ENCODE peak calls at places on chromosome 14, in ten cellular contexts. J is activated T-cell treated with anti-CD3 and anti-CD28 coated beads, Interleukin-2, amount 50 U/mL, for 72 hours; E is GM10248; Q is RPMI8226; C is choroid plexus epithelial cell; I is DMS53; B is HT-29; X is GM18507; O is memory B cell; A is tibial artery. U is an unnamed sample.

GRCh38 chr14:99966436-99966835 is 98.8 kb upstream of the EVL start:
- DNase-seq in J (no peak), E (no peak), Q (no peak), C (no peak), I (no peak), B (no peak), X (no peak), O (no peak), A (no peak), U (no peak)

GRCh38 chr14:85142982-85143381 is 387.0 kb upstream of the FLRT2 start:
- DNase-seq in J (no peak), E (no peak), Q (no peak), C (peak), I (no peak), B (no peak), X (no peak), O (no peak), A (no peak), U (no peak)

GRCh38 chr14:85102591-85102990 is 427.4 kb upstream of the FLRT2 start:
- DNase-seq in J (no peak), E (no peak), Q (no peak), C (no peak), I (no peak), B (no peak), X (no peak), O (no peak), A (no peak), U (no peak)

GRCh38 chr14:99566009-99566389 is 38.0 kb downstream of the CCDC85C start:
- DNase-seq in J (no peak), E (no peak), Q (no peak), C (no peak), I (peak), B (no peak), X (no peak), O (no peak), A (no peak), U (no peak)

GRCh38 chr14:96126339-96126770 is 78.3 kb upstream of the BDKRB2 start:
- DNase-seq in J (peak), E (no peak), Q (no peak), C (peak), I (peak), B (no peak), X (no peak), O (no peak), A (no peak), U (no peak)

GRCh38 chr14:68948686-68949085 is 30.4 kb downstream of the ACTN1 start:
- DNase-seq in J (no peak), E (no peak), Q (no peak), C (no peak), I (no peak), B (no peak), X (no peak), O (no peak), A (peak), U (no peak)

GRCh38 chr14:53896773-53897172 is 59.9 kb downstream of the BMP4 start:
- DNase-seq in J (no peak), E (no peak), Q (no peak), C (no peak), I (no peak), B (no peak), X (no peak), O (no peak), A (no peak), U (no peak)

GRCh38 chr14:30728471-30728870 is 106.4 kb downstream of the SCFD1 start:
- DNase-seq in J (no peak), E (no peak), Q (no peak), C (no peak), I (no peak), B (no peak), X (no peak), O (no peak), A (no peak), U (no peak)

GRCh38 chr14:24310666-24311604 is at the start of gene LTB4R:
- DNase-seq in J (peak), E (peak), Q (peak), C (peak), I (peak), B (peak), X (peak), O (peak), A (peak), U (peak)

GRCh38 chr14:22188346-22188745 is 400.7 kb downstream of the DAD1 start:
- DNase-seq in J (no peak), E (no peak), Q (no peak), C (no peak), I (no peak), B (no peak), X (no peak), O (no peak), A (no peak), U (no peak)

GRCh38 chr14:88426271-88426670 is 40.8 kb downstream of the SPATA7 start:
- DNase-seq in J (no peak), E (no peak), Q (no peak), C (peak), I (no peak), B (no peak), X (no peak), O (no peak), A (no peak), U (peak)

GRCh38 chr14:76218660-76219059 is 66.9 kb downstream of the GPATCH2L start:
- DNase-seq in J (no peak), E (no peak), Q (no peak), C (no peak), I (no peak), B (no peak), X (no peak), O (no peak), A (no peak), U (no peak)